ENCODE peak calls at places on chromosomes 2 and 18, in nine cellular contexts. V, D, Z, K, I, J, N, Y and S are unnamed samples.

GRCh38 chr2:71526975-71527374 is 73.6 kb downstream of the DYSF start:
- DNase-seq in V (no peak), D (no peak), Z (no peak), K (no peak), I (no peak), J (no peak), N (no peak), Y (no peak), S (no peak)

GRCh38 chr2:169683054-169683424 is 11.2 kb downstream of the CFAP210 start:
- DNase-seq in V (no peak), D (no peak), Z (no peak), K (peak), I (no peak), J (no peak), N (no peak), Y (no peak), S (no peak)

GRCh38 chr18:44771957-44772917 is 91.5 kb downstream of the SETBP1 start:
- DNase-seq in V (no peak), D (no peak), Z (peak), K (peak), I (peak), J (no peak), N (peak), Y (no peak), S (no peak)

GRCh38 chr2:33024758-33025157 is 78.0 kb downstream of the LTBP1 start:
- DNase-seq in V (no peak), D (no peak), Z (no peak), K (no peak), I (no peak), J (no peak), N (no peak), Y (no peak), S (no peak)

GRCh38 chr2:129324349-129324748 is 655.1 kb upstream of the RAB6C start:
- DNase-seq in V (no peak), D (no peak), Z (no peak), K (no peak), I (no peak), J (no peak), N (no peak), Y (no peak), S (no peak)

GRCh38 chr2:188600536-188601210 is 309.0 kb downstream of the GULP1 start:
- DNase-seq in V (no peak), D (no peak), Z (peak), K (peak), I (no peak), J (no peak), N (no peak), Y (no peak), S (no peak)

GRCh38 chr2:3193423-3194330 is 183.9 kb downstream of the EIPR1 start:
- DNase-seq in V (peak), D (no peak), Z (no peak), K (no peak), I (no peak), J (no peak), N (no peak), Y (no peak), S (no peak)

GRCh38 chr2:96788393-96789244 is 27.4 kb upstream of the CNNM3 start:
- DNase-seq in V (peak), D (peak), Z (peak), K (peak), I (no peak), J (no peak), N (peak), Y (no peak), S (no peak)

GRCh38 chr2:1892529-1893250 is 148.4 kb upstream of the PXDN start:
- DNase-seq in V (no peak), D (no peak), Z (no peak), K (no peak), I (no peak), J (no peak), N (no peak), Y (no peak), S (no peak)

GRCh38 chr18:69617888-69618287 is 217.2 kb downstream of the DOK6 start:
- DNase-seq in V (peak), D (no peak), Z (peak), K (peak), I (no peak), J (no peak), N (no peak), Y (no peak), S (no peak)

GRCh38 chr18:46468431-46469180 is 188.4 kb downstream of the LOXHD1 start:
- DNase-seq in V (no peak), D (no peak), Z (no peak), K (no peak), I (no peak), J (no peak), N (no peak), Y (no peak), S (no peak)

GRCh38 chr2:3289526-3289925 is 88.1 kb downstream of the EIPR1 start:
- DNase-seq in V (no peak), D (no peak), Z (no peak), K (no peak), I (no peak), J (no peak), N (no peak), Y (no peak), S (no peak)

GRCh38 chr2:70517804-70518203 is 35.8 kb downstream of the TGFA start:
- DNase-seq in V (no peak), D (no peak), Z (no peak), K (no peak), I (no peak), J (no peak), N (no peak), Y (no peak), S (no peak)

GRCh38 chr18:48921305-48922202 is 29.2 kb downstream of the SMAD7 start:
- DNase-seq in V (no peak), D (no peak), Z (no peak), K (no peak), I (no peak), J (no peak), N (peak), Y (no peak), S (no peak)

GRCh38 chr2:74931940-74932339 is 26.5 kb upstream of the POLE4 start:
- DNase-seq in V (no peak), D (no peak), Z (no peak), K (no peak), I (no peak), J (no peak), N (no peak), Y (no peak), S (no peak)

GRCh38 chr2:102001767-102002142 is 10.0 kb downstream of the IL1R2 start:
- DNase-seq in V (no peak), D (no peak), Z (no peak), K (no peak), I (no peak), J (no peak), N (no peak), Y (no peak), S (no peak)

GRCh38 chr2:200506679-200507078 is 3.2 kb downstream of the KCTD18 start:
- DNase-seq in V (no peak), D (no peak), Z (no peak), K (no peak), I (no peak), J (no peak), N (no peak), Y (no peak), S (no peak)

GRCh38 chr2:99609851-99610381 is 120.1 kb upstream of the REV1 start:
- DNase-seq in V (no peak), D (no peak), Z (no peak), K (no peak), I (no peak), J (no peak), N (no peak), Y (no peak), S (no peak)

GRCh38 chr2:22692751-22693150 is 692.2 kb upstream of the KLHL29 start:
- DNase-seq in V (no peak), D (no peak), Z (no peak), K (no peak), I (no peak), J (no peak), N (no peak), Y (no peak), S (no peak)

GRCh38 chr2:7048762-7049294 is 131.6 kb downstream of the RNF144A start:
- DNase-seq in V (no peak), D (no peak), Z (no peak), K (no peak), I (no peak), J (no peak), N (no peak), Y (no peak), S (no peak)

GRCh38 chr2:111930404-111930803 is 32.0 kb downstream of the MERTK start:
- DNase-seq in V (no peak), D (no peak), Z (no peak), K (no peak), I (no peak), J (no peak), N (no peak), Y (no peak), S (no peak)

GRCh38 chr2:98188351-98189046 is 101.5 kb downstream of the VWA3B start:
- DNase-seq in V (peak), D (no peak), Z (no peak), K (no peak), I (peak), J (no peak), N (no peak), Y (no peak), S (no peak)

GRCh38 chr18:9547767-9548166 is 66.6 kb downstream of the PPP4R1 start:
- DNase-seq in V (no peak), D (no peak), Z (no peak), K (no peak), I (no peak), J (no peak), N (no peak), Y (no peak), S (peak)

GRCh38 chr2:193876980-193877379 is 1682.2 kb upstream of the TMEFF2 start:
- DNase-seq in V (no peak), D (no peak), Z (no peak), K (no peak), I (no peak), J (no peak), N (no peak), Y (no peak), S (no peak)

GRCh38 chr18:61992923-61993322 is 100.1 kb upstream of the RNF152 start:
- DNase-seq in V (peak), D (no peak), Z (peak), K (peak), I (peak), J (no peak), N (no peak), Y (no peak), S (no peak)

GRCh38 chr18:79637921-79638855 is 41.4 kb upstream of the CTDP1 start:
- DNase-seq in V (no peak), D (no peak), Z (no peak), K (no peak), I (no peak), J (no peak), N (no peak), Y (no peak), S (no peak)

GRCh38 chr2:95332036-95332435 is 34.9 kb downstream of the KCNIP3 start:
- DNase-seq in V (no peak), D (no peak), Z (no peak), K (no peak), I (no peak), J (no peak), N (peak), Y (no peak), S (no peak)

GRCh38 chr2:94986392-94986963 is 39.0 kb upstream of the MAL start:
- DNase-seq in V (peak), D (peak), Z (peak), K (peak), I (peak), J (no peak), N (no peak), Y (peak), S (peak)

GRCh38 chr2:21118302-21118920 is 5.4 kb upstream of the TDRD15 start:
- DNase-seq in V (peak), D (no peak), Z (no peak), K (no peak), I (peak), J (no peak), N (no peak), Y (no peak), S (no peak)

GRCh38 chr2:52934354-52934898 is 833.2 kb upstream of the CHAC2 start:
- DNase-seq in V (peak), D (peak), Z (peak), K (peak), I (peak), J (no peak), N (no peak), Y (no peak), S (no peak)

GRCh38 chr18:40877096-40877495 is 1077.9 kb upstream of the PIK3C3 start:
- DNase-seq in V (peak), D (no peak), Z (peak), K (peak), I (no peak), J (no peak), N (no peak), Y (no peak), S (no peak)

GRCh38 chr18:2891526-2892431 is 45.0 kb downstream of the EMILIN2 start:
- DNase-seq in V (no peak), D (no peak), Z (no peak), K (no peak), I (no peak), J (no peak), N (no peak), Y (no peak), S (no peak)

GRCh38 chr2:30422437-30422805 is 24.6 kb upstream of the LCLAT1 start:
- DNase-seq in V (peak), D (no peak), Z (no peak), K (no peak), I (no peak), J (peak), N (peak), Y (no peak), S (no peak)

GRCh38 chr18:63878343-63878742 is 9.2 kb upstream of the SERPINB2 start:
- DNase-seq in V (peak), D (no peak), Z (no peak), K (no peak), I (no peak), J (no peak), N (no peak), Y (peak), S (no peak)

GRCh38 chr2:142642654-142643053 is 234.8 kb upstream of the KYNU start:
- DNase-seq in V (peak), D (no peak), Z (no peak), K (no peak), I (no peak), J (no peak), N (no peak), Y (no peak), S (no peak)

DNA sequence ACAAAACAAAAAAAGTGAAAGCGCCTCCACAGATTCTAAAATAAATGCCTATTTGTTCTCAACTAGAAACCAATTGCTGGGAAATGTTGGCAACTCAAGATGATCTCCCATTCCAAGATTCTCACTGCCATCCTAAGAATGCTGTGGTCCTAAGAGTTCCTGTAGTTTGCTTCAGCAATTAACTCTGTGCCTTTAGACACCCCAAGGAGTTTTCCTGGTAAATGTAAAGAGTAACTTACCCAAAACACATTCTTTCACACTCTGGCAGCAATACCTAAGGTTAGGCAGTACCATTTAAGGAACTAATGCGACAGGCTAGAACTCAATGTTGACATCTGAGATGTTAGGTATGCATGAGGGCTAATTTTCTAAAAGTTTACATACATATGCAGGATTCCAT is 58.8 kb upstream of the TANK start:
- DNase-seq in V (no peak), D (no peak), Z (no peak), K (no peak), I (no peak), J (no peak), N (no peak), Y (no peak), S (no peak)
- TF ChIP-seq CTCF in V (no peak), D (no peak), Z (no peak), K (no peak), I (no peak), J (no peak), N (no peak), Y (no peak), S (no peak)

DNA sequence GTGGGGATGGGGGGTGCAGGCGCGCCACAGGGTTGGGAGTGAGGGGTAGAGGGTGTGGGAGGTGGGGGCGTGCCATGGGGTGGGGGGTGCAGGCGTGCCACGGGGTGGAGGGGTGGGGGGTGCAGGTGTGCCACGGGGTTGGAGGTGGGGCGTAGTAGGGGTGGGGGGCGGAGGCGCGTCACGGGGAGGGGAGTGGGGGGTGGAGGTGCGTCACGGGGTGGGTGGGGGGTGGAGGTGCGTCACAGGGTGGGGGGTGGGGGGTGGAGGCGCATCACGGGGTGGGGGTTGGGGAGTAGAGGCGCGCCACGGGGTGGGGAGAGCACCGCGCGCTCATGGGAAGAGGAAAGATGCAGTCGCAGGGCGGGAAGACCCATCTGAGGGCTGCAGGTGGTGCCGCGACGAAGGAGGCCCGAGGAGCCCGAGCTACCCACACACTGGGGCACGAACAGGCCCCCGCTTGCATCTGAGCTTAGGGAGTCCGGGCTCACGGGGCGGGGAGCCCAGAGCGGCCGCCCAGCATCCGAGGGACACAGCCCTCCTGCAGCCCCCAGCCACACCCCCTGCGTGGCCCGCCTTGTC is 37.5 kb downstream of the SNED1 start:
- DNase-seq in V (no peak), D (no peak), Z (no peak), K (no peak), I (no peak), J (peak), N (no peak), Y (no peak), S (no peak)
- H3K4me3 ChIP-seq in V (peak), D (peak), Z (no peak), K (no peak), I (no peak), J (peak), N (no peak), Y (no peak), S (peak)

DNA sequence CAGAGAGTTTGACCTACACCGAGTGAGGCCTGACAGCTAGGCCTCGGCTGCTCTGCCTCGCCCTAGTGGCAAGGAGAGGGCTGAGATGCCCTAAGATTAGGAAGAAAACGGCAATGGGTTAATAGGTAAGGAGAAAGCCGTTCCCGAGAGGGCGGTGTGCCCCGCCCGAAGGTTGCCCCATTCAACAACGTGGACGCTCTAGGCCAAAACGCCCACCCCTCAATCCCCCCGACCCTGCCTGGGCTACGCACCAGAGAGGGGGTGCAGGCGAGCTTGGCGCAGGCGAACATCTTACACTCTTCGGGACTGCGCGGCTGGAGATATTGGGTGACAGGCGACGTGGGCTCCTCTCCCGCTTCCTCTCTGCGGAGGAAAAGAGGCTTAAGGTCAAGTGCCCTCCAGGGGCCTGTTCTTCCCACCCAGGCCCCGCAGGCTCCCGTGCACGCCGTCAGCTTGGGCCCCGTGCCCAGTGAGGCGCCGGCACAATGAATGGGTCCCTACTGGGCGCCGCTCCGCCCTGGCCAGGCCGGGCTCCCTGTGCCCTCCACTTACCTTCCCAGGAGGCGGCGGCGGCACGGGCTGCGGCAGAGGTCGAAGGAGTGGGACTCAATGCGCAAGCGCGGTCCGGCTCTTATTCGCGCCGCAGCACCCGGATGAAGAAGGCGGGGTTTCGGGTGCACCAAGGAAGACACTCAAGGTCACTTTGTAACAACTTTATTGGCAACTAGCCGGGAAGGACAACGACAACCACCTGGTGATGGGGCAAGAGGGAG is at the start of gene ATP5MC3:
- DNase-seq in V (peak), D (peak), Z (peak), K (peak), I (peak), J (peak), N (peak), Y (peak), S (peak)
- TF ChIP-seq CTCF in V (peak), D (no peak), Z (peak), K (no peak), I (peak), J (no peak), N (no peak), Y (no peak), S (no peak)

DNA sequence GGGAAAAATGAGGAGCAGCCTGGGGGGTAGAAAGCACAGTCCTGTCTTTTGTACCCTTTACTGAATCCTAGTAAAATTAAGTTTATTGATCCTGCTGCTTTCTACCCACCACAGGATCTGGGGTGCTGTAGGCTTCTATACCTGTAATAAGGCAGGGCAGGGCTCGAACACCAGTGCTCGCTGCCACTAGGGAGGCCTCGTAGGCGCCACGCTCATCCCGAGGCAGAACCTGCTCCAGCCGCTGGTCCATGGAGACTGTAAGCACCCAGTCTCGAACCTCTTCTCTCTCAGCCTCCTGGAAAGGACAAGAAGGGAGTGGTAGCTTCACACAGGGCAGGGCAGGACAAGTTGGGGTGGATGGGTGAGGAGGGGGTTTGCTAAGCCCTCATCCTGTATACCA is 3.0 kb downstream of the KRTCAP3 start:
- DNase-seq in V (no peak), D (no peak), Z (no peak), K (no peak), I (no peak), J (no peak), N (no peak), Y (no peak), S (no peak)
- H3K4me3 ChIP-seq in V (no peak), D (no peak), Z (no peak), K (no peak), I (no peak), J (no peak), N (no peak), Y (no peak), S (no peak)

GRCh38 chr2:127024769-127025356 is 82.1 kb downstream of the BIN1 start:
- DNase-seq in V (peak), D (no peak), Z (peak), K (peak), I (no peak), J (no peak), N (no peak), Y (no peak), S (peak)
- TF ChIP-seq CTCF in V (peak), D (no peak), Z (peak), K (peak), I (no peak), J (no peak), N (no peak), Y (no peak), S (no peak)

GRCh38 chr2:231935207-231935524 is 9.0 kb upstream of the NPPC start:
- DNase-seq in V (peak), D (no peak), Z (no peak), K (no peak), I (no peak), J (no peak), N (no peak), Y (no peak), S (no peak)

GRCh38 chr2:231933916-231934401 is 7.8 kb upstream of the NPPC start:
- DNase-seq in V (peak), D (no peak), Z (no peak), K (no peak), I (no peak), J (no peak), N (peak), Y (no peak), S (no peak)

GRCh38 chr2:231932985-231933915 is 7.1 kb upstream of the NPPC start:
- DNase-seq in V (no peak), D (no peak), Z (no peak), K (no peak), I (no peak), J (no peak), N (peak), Y (no peak), S (no peak)

GRCh38 chr2:231935815-231936214 is 9.6 kb upstream of the NPPC start:
- DNase-seq in V (no peak), D (no peak), Z (no peak), K (no peak), I (no peak), J (no peak), N (no peak), Y (no peak), S (no peak)

GRCh38 chr2:231934441-231935206 is 8.4 kb upstream of the NPPC start:
- DNase-seq in V (no peak), D (no peak), Z (no peak), K (no peak), I (peak), J (no peak), N (peak), Y (no peak), S (no peak)
- H3K4me3 ChIP-seq in V (no peak), D (no peak), Z (no peak), K (no peak), I (peak), J (no peak), N (no peak), Y (no peak), S (no peak)